ENCODE peak calls at places on chromosomes 16 and 17, in four cellular contexts. O, S, A and U are unnamed samples.

GRCh38 chr17:44014437-44015172 is at the start of gene TMEM101:
- DNase-seq in A (peak; percentile 93), S (peak; percentile 96), O (peak; percentile 88), U (peak; percentile 86)

GRCh38 chr17:67801626-67802175 is 23.6 kb upstream of the BPTF start:
- DNase-seq in O (peak; percentile 58), S (peak; percentile 51), A (no peak), U (no peak)

GRCh38 chr17:80513892-80514291 is 30.7 kb upstream of the RPTOR start:
- DNase-seq in S (no peak), O (no peak), A (no peak), U (no peak)

GRCh38 chr16:67909056-67909742 is 16.1 kb downstream of the PSKH1 start:
- DNase-seq in O (no peak), A (no peak), S (no peak), U (no peak)

GRCh38 chr16:19005561-19006445 is 22.1 kb downstream of the TMC7 start:
- DNase-seq in A (no peak), S (no peak), O (no peak), U (peak; percentile 54)

GRCh38 chr17:62869885-62870580 is 61.9 kb upstream of the MARCHF10 start:
- DNase-seq in S (no peak), A (peak; percentile 81), O (peak; percentile 45), U (peak; percentile 53)

GRCh38 chr17:42526031-42526444 is 10.0 kb upstream of the NAGLU start:
- DNase-seq in O (no peak), A (no peak), S (no peak), U (no peak)

GRCh38 chr16:83458612-83459011 is 349.2 kb upstream of the HSBP1 start:
- DNase-seq in A (no peak), O (no peak), S (no peak), U (no peak)

GRCh38 chr16:72064361-72064894 is 1.4 kb downstream of the HPR start:
- DNase-seq in S (no peak), A (no peak), O (no peak), U (no peak)

GRCh38 chr16:19559242-19559910 is 3.9 kb downstream of the VPS35L start:
- DNase-seq in A (peak; percentile 40), O (no peak), S (peak; percentile 67), U (peak; percentile 46)

GRCh38 chr17:39970157-39970692 is 7.4 kb downstream of the GSDMA start:
- DNase-seq in A (no peak), S (no peak), O (no peak), U (no peak)

GRCh38 chr17:35726609-35727460 is 4.6 kb upstream of the RASL10B start:
- DNase-seq in O (no peak), A (no peak), S (no peak), U (peak; percentile 51)

GRCh38 chr17:42459256-42459982 is 741 bp downstream of the ATP6V0A1 start:
- DNase-seq in S (peak; percentile 85), O (peak; percentile 31), A (peak; percentile 56), U (no peak)

GRCh38 chr16:68644715-68645493 is at the start of gene CDH3:
- DNase-seq in O (peak; percentile 94), A (peak; percentile 64), S (no peak), U (peak; percentile 93)

GRCh38 chr16:11658896-11659708 is 9.2 kb upstream of the SNN start:
- DNase-seq in A (no peak), S (no peak), O (no peak), U (no peak)
- TF ChIP-seq TEAD4 in A (no peak), S (no peak), O (no peak), U (no peak)

GRCh38 chr17:30530346-30531025 is 53.3 kb downstream of the GOSR1 start:
- DNase-seq in S (no peak), O (no peak), A (no peak), U (no peak)
- TF ChIP-seq TEAD4 in S (no peak), O (no peak), A (no peak), U (no peak)

DNA sequence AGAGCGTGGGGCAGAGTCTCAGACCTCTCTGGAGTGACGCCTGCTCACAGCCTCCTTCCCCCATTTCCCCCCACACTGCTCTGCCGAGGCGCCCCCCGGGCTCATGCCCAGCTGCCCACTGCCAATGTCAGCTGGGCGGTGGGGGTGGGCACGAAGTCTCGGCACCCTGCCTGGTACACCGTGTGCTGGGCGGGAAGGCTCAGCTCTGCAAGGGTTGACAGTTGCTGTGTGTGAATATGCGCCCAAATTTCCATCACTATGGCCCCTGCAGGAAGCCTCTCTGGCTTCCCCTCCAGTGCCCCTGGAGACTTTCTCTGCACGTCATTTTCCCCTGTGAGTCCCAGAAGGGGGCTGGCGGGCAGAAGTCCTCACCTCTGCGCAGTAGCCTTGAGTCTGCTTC is 11.6 kb upstream of the CAMKK1 start:
- DNase-seq in O (no peak), S (no peak), A (no peak), U (no peak)
- TF ChIP-seq TEAD4 in O (no peak), S (no peak), A (no peak), U (no peak)

GRCh38 chr16:10990378-10990777 is 46.0 kb downstream of the CLEC16A start:
- DNase-seq in A (no peak), S (no peak), O (no peak), U (no peak)

GRCh38 chr16:10988879-10989278 is 44.5 kb downstream of the CLEC16A start:
- DNase-seq in A (no peak), O (no peak), S (no peak), U (no peak)

GRCh38 chr16:10989494-10989893 is 45.1 kb downstream of the CLEC16A start:
- DNase-seq in S (no peak), O (no peak), A (peak; percentile 45), U (no peak)

GRCh38 chr16:10987361-10988163 is 43.2 kb downstream of the CLEC16A start:
- DNase-seq in S (no peak), A (no peak), O (no peak), U (no peak)

GRCh38 chr16:10988164-10988803 is 43.9 kb downstream of the CLEC16A start:
- DNase-seq in O (peak; percentile 54), A (no peak), S (no peak), U (no peak)
- TF ChIP-seq TEAD4 in O (no peak), A (no peak), S (no peak), U (no peak)

DNA sequence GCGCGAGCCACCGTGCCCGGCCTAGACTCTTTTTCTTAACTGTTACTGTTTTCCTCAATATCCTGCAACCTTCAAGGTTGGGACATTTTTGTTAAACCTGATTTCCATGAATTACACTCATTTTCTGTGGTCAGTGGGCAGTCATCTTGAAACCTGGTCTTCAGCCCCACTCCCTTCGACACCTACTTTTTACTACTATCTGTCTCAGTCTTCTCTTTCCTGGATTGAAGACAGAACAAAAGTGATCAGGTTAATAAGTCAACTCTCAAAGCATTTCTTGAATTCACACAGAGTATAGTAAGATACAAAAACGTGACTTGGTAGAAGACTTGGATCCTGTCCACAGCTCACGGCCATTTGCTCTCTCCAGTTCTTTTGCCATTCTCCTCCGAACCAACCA is 6.1 kb downstream of the MINK1 start:
- DNase-seq in A (no peak), S (no peak), O (no peak), U (no peak)
- TF ChIP-seq TEAD4 in A (no peak), S (no peak), O (no peak), U (no peak)

GRCh38 chr16:2866422-2866821 is 8.5 kb upstream of the PRSS22 start:
- DNase-seq in S (no peak), O (no peak), A (no peak), U (no peak)
- TF ChIP-seq TEAD4 in S (no peak), O (no peak), A (no peak), U (no peak)

GRCh38 chr16:75377971-75378386 is 55.3 kb downstream of the CFDP1 start:
- DNase-seq in O (peak; percentile 24), S (no peak), A (no peak), U (no peak)

GRCh38 chr16:75380870-75381269 is 52.4 kb downstream of the CFDP1 start:
- DNase-seq in O (no peak), S (no peak), A (no peak), U (no peak)

GRCh38 chr16:75379339-75379738 is 54.0 kb downstream of the CFDP1 start:
- DNase-seq in A (no peak), S (no peak), O (no peak), U (no peak)

GRCh38 chr16:75378616-75379015 is 54.7 kb downstream of the CFDP1 start:
- DNase-seq in A (no peak), S (no peak), O (no peak), U (no peak)

DNA sequence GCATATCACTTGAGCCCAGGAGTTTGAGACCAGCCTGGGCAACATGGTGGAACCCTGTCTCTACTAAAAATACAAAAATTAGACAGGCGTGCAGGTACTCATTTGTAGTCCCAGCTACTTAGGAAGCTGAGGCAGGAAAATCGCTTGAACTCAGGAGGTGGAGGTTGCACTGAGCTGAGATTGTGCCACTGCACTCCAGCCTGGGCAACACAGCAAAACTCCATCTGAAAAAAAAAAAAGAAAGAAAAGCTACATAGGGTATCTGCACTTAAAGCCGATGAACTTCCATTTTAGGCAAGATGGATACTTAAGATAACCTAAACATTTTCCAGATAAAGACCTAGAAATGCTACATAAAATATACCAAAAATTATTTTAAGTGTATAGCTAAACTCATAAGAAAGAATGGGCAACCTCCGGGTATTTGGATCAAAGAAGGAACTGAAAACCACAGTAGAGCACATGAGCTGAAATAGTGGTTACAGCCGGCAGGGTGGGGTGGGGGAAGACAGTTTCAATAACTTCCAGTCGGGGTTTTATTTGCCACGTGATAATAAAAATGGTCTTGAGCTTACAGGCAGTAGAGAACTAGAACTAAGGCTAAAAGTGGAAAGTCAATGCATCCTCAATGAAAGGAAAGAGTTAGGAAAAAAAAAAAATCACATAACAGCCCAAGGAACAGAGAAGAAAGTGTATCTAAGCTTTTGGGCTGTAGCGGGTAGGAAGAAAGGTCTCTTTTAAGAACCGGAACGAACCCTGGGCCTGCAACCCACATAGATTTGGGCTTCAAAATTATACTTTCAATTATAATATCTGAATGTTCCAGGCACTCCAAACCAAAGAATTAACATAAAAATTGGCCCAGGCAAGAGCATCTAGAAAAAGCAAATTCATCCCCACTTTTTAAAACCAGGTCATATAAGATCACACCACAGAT is 53.1 kb downstream of the CFDP1 start:
- DNase-seq in O (no peak), S (no peak), A (no peak), U (no peak)
- TF ChIP-seq TEAD4 in O (no peak), S (no peak), A (no peak), U (no peak)

DNA sequence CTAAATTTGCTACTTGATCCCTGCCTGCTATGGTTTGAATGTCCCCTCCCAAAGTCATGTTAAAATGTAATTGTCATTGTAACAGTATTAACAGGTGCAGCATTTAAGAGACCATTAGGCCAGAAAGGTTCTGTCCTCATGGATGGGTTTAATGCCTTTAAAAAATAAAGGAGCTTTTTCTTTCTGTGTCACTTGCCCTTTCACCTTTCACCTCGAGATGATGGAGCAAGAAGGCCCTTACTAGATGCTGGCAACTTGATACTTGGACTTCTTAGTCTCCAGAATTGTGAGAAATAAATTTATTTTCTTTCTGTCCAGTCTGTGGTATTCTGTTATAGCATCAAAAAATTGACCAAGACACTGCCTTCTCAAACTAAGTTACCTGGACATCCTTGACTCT is 98.5 kb downstream of the BRIP1 start:
- DNase-seq in S (no peak), A (no peak), O (no peak), U (no peak)
- TF ChIP-seq TEAD4 in S (no peak), A (no peak), O (no peak), U (no peak)

GRCh38 chr17:1865252-1866037 is 35.6 kb downstream of the RPA1 start:
- DNase-seq in O (peak; percentile 37), A (peak; percentile 56), S (peak; percentile 61), U (peak; percentile 60)
- TF ChIP-seq TEAD4 in O (no peak), A (no peak), S (no peak), U (no peak)